ENCODE peak calls at places on chromosomes 16 and 17, in four cellular contexts. B is K562, N is HepG2, P is GM12878. O is an unnamed sample.
A peak's percentile ranks its signal among the peaks of the same experiment; 100 is the strongest.

GRCh38 chr17:20267459-20267842 is 199.9 kb downstream of the LGALS9B start:
- DNase-seq in B (no peak), N (no peak), P (peak; percentile 4), O (no peak)

GRCh38 chr17:65170839-65171238 is 33.7 kb downstream of the RGS9 start:
- DNase-seq in B (no peak), N (peak; percentile 61), P (no peak), O (no peak)

GRCh38 chr16:23781176-23781575 is 26.4 kb downstream of the CHP2 start:
- DNase-seq in B (no peak), N (no peak), P (no peak), O (no peak)

GRCh38 chr17:74240637-74241036 is 27.3 kb downstream of the TTYH2 start:
- DNase-seq in B (no peak), N (no peak), P (no peak), O (no peak)

GRCh38 chr17:66935717-66936116 is 28.8 kb upstream of the CACNG4 start:
- DNase-seq in B (no peak), N (no peak), P (no peak), O (no peak)

GRCh38 chr17:47717261-47717697 is 15.8 kb upstream of the TBX21 start:
- DNase-seq in B (peak; percentile 34), N (no peak), P (no peak), O (no peak)

GRCh38 chr17:66570353-66571195 is 264.3 kb upstream of the CACNG5 start:
- DNase-seq in B (no peak), N (no peak), P (no peak), O (no peak)

GRCh38 chr17:74748279-74748528 is 224 bp upstream of the NHERF1 start:
- DNase-seq in B (no peak), N (no peak), P (no peak), O (no peak)

GRCh38 chr17:80647746-80648145 is 103.1 kb downstream of the RPTOR start:
- DNase-seq in B (no peak), N (no peak), P (no peak), O (no peak)

GRCh38 chr17:74032222-74032621 is 171.3 kb upstream of the RPL38 start:
- DNase-seq in B (no peak), N (no peak), P (no peak), O (no peak)

GRCh38 chr16:73058616-73059409 is 10.9 kb upstream of the ZFHX3 start:
- DNase-seq in B (peak; percentile 20), N (no peak), P (no peak), O (no peak)

GRCh38 chr17:64413505-64413904 is 22.8 kb upstream of the PECAM1 start:
- DNase-seq in B (no peak), N (no peak), P (peak; percentile 43), O (no peak)

GRCh38 chr17:74833501-74834361 is 26.0 kb downstream of the GRIN2C start:
- DNase-seq in B (no peak), N (no peak), P (no peak), O (no peak)

GRCh38 chr16:86714166-86714565 is 135.8 kb downstream of the FOXL1 start:
- DNase-seq in B (no peak), N (no peak), P (no peak), O (no peak)

GRCh38 chr16:85557976-85558589 is 55.0 kb upstream of the GSE1 start:
- DNase-seq in B (no peak), N (no peak), P (no peak), O (no peak)

GRCh38 chr16:64964126-64964540 is 157.7 kb downstream of the CDH11 start:
- DNase-seq in B (no peak), N (no peak), P (no peak), O (no peak)

GRCh38 chr16:4316732-4317461 is 1.0 kb downstream of the GLIS2 start:
- DNase-seq in B (no peak), N (no peak), P (no peak), O (no peak)

GRCh38 chr17:52041123-52041617 is 117.3 kb downstream of the CA10 start:
- DNase-seq in B (no peak), N (no peak), P (no peak), O (no peak)

GRCh38 chr17:77329741-77330531 is 189.2 kb downstream of the SEC14L1 start:
- DNase-seq in B (no peak), N (no peak), P (no peak), O (no peak)

GRCh38 chr16:88957887-88958577 is 19.0 kb downstream of the CBFA2T3 start:
- DNase-seq in B (no peak), N (no peak), P (no peak), O (no peak)

GRCh38 chr16:74297296-74297665 is 667 bp downstream of the PSMD7 start:
- DNase-seq in B (peak; percentile 63), N (peak; percentile 24), P (no peak), O (peak; percentile 43)

GRCh38 chr16:35391328-35391727 is 1931.9 kb downstream of the TP53TG3F start:
- DNase-seq in B (no peak), N (peak; percentile 43), P (no peak), O (peak; percentile 4)

GRCh38 chr16:85649411-85649977 is 36.4 kb downstream of the GSE1 start:
- DNase-seq in B (no peak), N (no peak), P (no peak), O (no peak)

GRCh38 chr16:86353185-86353584 is 157.1 kb upstream of the FOXF1 start:
- DNase-seq in B (no peak), N (no peak), P (no peak), O (no peak)

GRCh38 chr17:80762076-80762475 is 217.4 kb downstream of the RPTOR start:
- DNase-seq in B (no peak), N (no peak), P (no peak), O (no peak)

GRCh38 chr16:83574388-83574787 is 233.4 kb upstream of the HSBP1 start:
- DNase-seq in B (no peak), N (no peak), P (no peak), O (no peak)

GRCh38 chr17:9036336-9036735 is 15.0 kb downstream of the NTN1 start:
- DNase-seq in B (no peak), N (no peak), P (no peak), O (no peak)

GRCh38 chr17:49548506-49549310 is 27.0 kb upstream of the NXPH3 start:
- DNase-seq in B (peak; percentile 65), N (peak; percentile 45), P (no peak), O (peak; percentile 56)

GRCh38 chr17:35489944-35490343 is 41.4 kb upstream of the SLFN13 start:
- DNase-seq in B (no peak), N (no peak), P (no peak), O (no peak)

GRCh38 chr16:55433030-55433429 is 46.0 kb upstream of the MMP2 start:
- DNase-seq in B (no peak), N (peak; percentile 42), P (no peak), O (no peak)

GRCh38 chr17:28524476-28525415 is 18.6 kb downstream of the FOXN1 start:
- DNase-seq in B (peak; percentile 28), N (peak; percentile 70), P (no peak), O (no peak)

GRCh38 chr16:79595916-79596450 is 4.6 kb downstream of the MAF start:
- DNase-seq in B (no peak), N (no peak), P (no peak), O (no peak)

GRCh38 chr16:26787924-26788323 is 278.8 kb upstream of the C16orf82 start:
- DNase-seq in B (peak; percentile 40), N (no peak), P (no peak), O (no peak)

GRCh38 chr17:76524598-76525512 is 12.7 kb downstream of the CYGB start:
- DNase-seq in B (no peak), N (peak; percentile 72), P (no peak), O (no peak)

GRCh38 chr16:63714876-63715275 is 1407.0 kb downstream of the CDH11 start:
- DNase-seq in B (no peak), N (no peak), P (no peak), O (no peak)

GRCh38 chr17:74452027-74452840 is 14.2 kb upstream of the CD300A start:
- DNase-seq in B (no peak), N (no peak), P (no peak), O (no peak)

GRCh38 chr16:51682905-51683304 is 531.8 kb upstream of the SALL1 start:
- DNase-seq in B (no peak), N (no peak), P (no peak), O (no peak)

GRCh38 chr17:41793749-41794602 is 7.5 kb upstream of the JUP start:
- DNase-seq in B (no peak), N (peak; percentile 54), P (no peak), O (no peak)

GRCh38 chr17:41794603-41794975 is 8.1 kb upstream of the JUP start:
- DNase-seq in B (no peak), N (no peak), P (no peak), O (no peak)

GRCh38 chr17:41796066-41796895 is 9.8 kb upstream of the JUP start:
- DNase-seq in B (no peak), N (peak; percentile 46), P (no peak), O (no peak)

GRCh38 chr17:41799366-41799765 is 12.4 kb downstream of the P3H4 start:
- DNase-seq in B (no peak), N (no peak), P (no peak), O (no peak)

DNA sequence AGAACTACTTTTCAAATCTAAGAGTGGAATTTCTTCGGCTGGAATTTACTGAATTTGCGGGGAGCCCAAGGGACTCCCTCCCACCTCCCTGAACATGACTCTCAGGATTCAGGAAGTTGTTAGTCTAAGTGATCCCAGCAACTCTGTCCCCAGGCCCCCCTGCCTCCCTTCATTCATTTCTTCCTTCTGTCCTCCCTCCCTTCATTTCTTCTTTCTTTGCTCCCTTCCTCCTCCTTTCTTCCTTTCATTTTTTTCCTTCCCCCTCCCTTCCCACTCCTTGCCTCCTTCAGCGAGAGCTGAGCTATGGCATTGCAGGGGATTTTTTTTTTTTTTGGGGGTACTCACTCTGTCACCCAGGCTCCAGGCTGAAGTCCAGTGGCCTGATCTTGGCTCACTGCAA is 10.9 kb upstream of the JUP start:
- DNase-seq in B (no peak), N (no peak), P (no peak), O (no peak)
- TF ChIP-seq FOXK2 in B (no peak), N (no peak), P (no peak), O (no peak)

GRCh38 chr17:31424944-31425582 is 33.6 kb downstream of the RAB11FIP4 start:
- DNase-seq in B (no peak), N (no peak), P (no peak), O (no peak)
- TF ChIP-seq SP1 in B (no peak), N (no peak), P (no peak), O (no peak)

GRCh38 chr16:77450790-77451487 is 16.1 kb upstream of the ADAMTS18 start:
- DNase-seq in B (no peak), N (no peak), P (no peak), O (no peak)

GRCh38 chr16:77442078-77442477 is 7.2 kb upstream of the ADAMTS18 start:
- DNase-seq in B (no peak), N (no peak), P (no peak), O (no peak)

GRCh38 chr16:77443834-77444460 is 9.1 kb upstream of the ADAMTS18 start:
- DNase-seq in B (no peak), N (no peak), P (no peak), O (no peak)

GRCh38 chr16:77449208-77449607 is 14.4 kb upstream of the ADAMTS18 start:
- DNase-seq in B (no peak), N (no peak), P (no peak), O (no peak)

DNA sequence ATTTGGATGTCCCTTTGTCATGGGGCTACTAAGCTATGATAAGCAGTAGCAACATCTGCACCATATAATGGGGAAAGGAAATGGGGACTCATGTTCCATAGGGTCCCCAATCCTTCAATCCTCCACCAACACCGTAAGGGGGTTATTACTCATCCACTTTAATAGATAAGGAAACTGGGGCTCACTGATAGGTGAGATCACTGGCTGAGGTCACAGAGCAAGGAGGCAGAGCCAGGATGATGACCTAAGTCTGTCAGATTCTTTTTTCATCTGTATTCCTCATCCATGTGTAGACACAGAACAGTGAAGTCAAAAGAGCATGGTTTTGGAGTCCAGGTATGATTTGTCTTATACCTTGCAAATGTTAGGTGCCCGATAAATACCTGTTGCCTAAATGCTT is 10.5 kb upstream of the ADAMTS18 start:
- DNase-seq in B (no peak), N (no peak), P (no peak), O (no peak)
- TF ChIP-seq FOXK2 in B (no peak), N (no peak), P (no peak), O (no peak)

GRCh38 chr16:2039286-2040030 is 8.2 kb downstream of the NTHL1 start:
- DNase-seq in B (peak; percentile 41), N (peak; percentile 90), P (no peak), O (no peak)
- TF ChIP-seq SP1 in B (no peak), N (no peak), P (no peak), O (no peak)